ENCODE peak calls at places on chromosomes 12 and 14, in four cellular contexts. U is fibroblast of mammary gland, K is substantia nigra, C is nucleus accumbens. O is an unnamed sample.

GRCh38 chr12:6112004-6112403 is 12.5 kb downstream of the VWF start:
- DNase-seq in K (no peak), C (no peak), U (no peak), O (no peak)

GRCh38 chr14:32472081-32472480 is 143.0 kb downstream of the AKAP6 start:
- DNase-seq in U (no peak), K (no peak), C (no peak), O (no peak)

GRCh38 chr12:120818416-120818815 is 85.7 kb downstream of the SPPL3 start:
- DNase-seq in K (no peak), C (no peak), U (no peak), O (no peak)

GRCh38 chr12:123064885-123065619 is 84.6 kb downstream of the ARL6IP4 start:
- DNase-seq in U (no peak), K (no peak), C (no peak), O (no peak)

GRCh38 chr14:87041290-87042020 is 951.5 kb downstream of the GALC start:
- DNase-seq in U (no peak), C (no peak), K (no peak), O (no peak)

GRCh38 chr14:20460458-20461229 is 590 bp downstream of the PIP4P1 start:
- DNase-seq in U (no peak), C (no peak), K (peak), O (peak)

GRCh38 chr14:67643671-67644070 is 24.0 kb downstream of the ARG2 start:
- DNase-seq in U (no peak), C (no peak), K (no peak), O (no peak)

GRCh38 chr12:89750821-89751227 is 42.2 kb upstream of the ATP2B1 start:
- DNase-seq in K (no peak), C (no peak), U (peak), O (no peak)

GRCh38 chr12:12810507-12811143 is 2.5 kb upstream of the DDX47 start:
- DNase-seq in U (no peak), K (no peak), C (no peak), O (no peak)

GRCh38 chr12:115440438-115440837 is 756.5 kb upstream of the TBX3 start:
- DNase-seq in K (no peak), C (no peak), U (peak), O (no peak)

GRCh38 chr12:31868980-31869379 is 90.2 kb upstream of the RESF1 start:
- DNase-seq in U (peak), C (no peak), K (no peak), O (no peak)

GRCh38 chr14:96748371-96748770 is 48.8 kb upstream of the VRK1 start:
- DNase-seq in K (no peak), U (no peak), C (no peak), O (no peak)

GRCh38 chr14:76261371-76261811 is 109.7 kb downstream of the GPATCH2L start:
- DNase-seq in U (peak), K (no peak), C (no peak), O (no peak)

GRCh38 chr12:106342397-106343212 is 14.9 kb upstream of the POLR3B start:
- DNase-seq in U (peak), K (no peak), C (no peak), O (peak)

GRCh38 chr14:104795781-104796681 is 483 bp upstream of the AKT1 start:
- DNase-seq in C (no peak), K (peak), U (no peak), O (no peak)

GRCh38 chr12:98211914-98212695 is 303.3 kb upstream of the TMPO start:
- DNase-seq in U (no peak), K (no peak), C (no peak), O (no peak)

GRCh38 chr12:98645572-98646067 is 530 bp downstream of the APAF1 start:
- DNase-seq in K (peak), C (no peak), U (peak), O (peak)

GRCh38 chr14:88363624-88364023 is 21.8 kb upstream of the SPATA7 start:
- DNase-seq in U (no peak), K (no peak), C (no peak), O (no peak)

GRCh38 chr12:527241-527640 is 67.5 kb downstream of the B4GALNT3 start:
- DNase-seq in K (no peak), U (no peak), C (no peak), O (no peak)

O was measured in lung.